ENCODE peak calls at places on chromosomes 12 and 14, in seven cellular contexts. P, B, T, F, V, L and U are unnamed samples.

GRCh38 chr14:60514378-60515243 is 5.7 kb downstream of the SIX6 start:
- DNase-seq in F (peak), T (no peak), B (peak), L (no peak), V (no peak), P (no peak), U (no peak)

GRCh38 chr14:42469637-42470426 is 863.2 kb downstream of the LRFN5 start:
- DNase-seq in L (no peak), T (no peak), P (no peak), V (no peak), B (no peak), F (no peak), U (no peak)

GRCh38 chr12:81558031-81558430 is 201.1 kb downstream of the PPFIA2 start:
- DNase-seq in L (no peak), F (no peak), P (no peak), V (no peak), B (no peak), T (peak), U (no peak)

GRCh38 chr14:52355016-52355430 is 40.9 kb downstream of the PTGER2 start:
- DNase-seq in F (no peak), B (no peak), L (no peak), T (peak), P (no peak), V (no peak), U (no peak)

GRCh38 chr12:65121049-65121955 is at the start of gene WIF1:
- DNase-seq in T (no peak), L (no peak), P (no peak), F (peak), B (peak), V (peak), U (no peak)

GRCh38 chr14:90444077-90444696 is 47.4 kb downstream of the CALM1 start:
- DNase-seq in P (peak), F (peak), V (no peak), L (no peak), T (no peak), B (no peak), U (no peak)

GRCh38 chr14:104149617-104150141 is 11.3 kb downstream of the KIF26A start:
- DNase-seq in V (no peak), B (peak), L (no peak), P (no peak), F (no peak), T (peak), U (peak)

GRCh38 chr12:41943671-41944070 is 201.0 kb downstream of the GXYLT1 start:
- DNase-seq in V (no peak), P (no peak), T (no peak), L (no peak), F (no peak), B (no peak), U (no peak)

GRCh38 chr12:34347367-34347766 is 325.1 kb downstream of the ALG10 start:
- DNase-seq in V (no peak), F (peak), B (no peak), L (no peak), T (peak), P (peak), U (peak)

GRCh38 chr12:117433878-117434277 is 72.5 kb upstream of the NOS1 start:
- DNase-seq in F (no peak), L (no peak), P (no peak), V (no peak), B (no peak), T (no peak), U (no peak)

GRCh38 chr14:103543140-103543539 is 14.1 kb downstream of the TRMT61A start:
- DNase-seq in L (no peak), P (no peak), B (no peak), T (no peak), F (no peak), V (no peak), U (no peak)

GRCh38 chr14:96893966-96894622 is 96.9 kb downstream of the VRK1 start:
- DNase-seq in P (no peak), V (no peak), B (no peak), F (no peak), L (no peak), T (no peak), U (no peak)

GRCh38 chr14:74630881-74631690 is 19.0 kb upstream of the LTBP2 start:
- DNase-seq in L (no peak), B (no peak), P (no peak), V (no peak), T (no peak), F (no peak), U (no peak)

GRCh38 chr12:42130670-42131402 is 13.8 kb downstream of the GXYLT1 start:
- DNase-seq in T (peak), L (no peak), B (no peak), P (no peak), V (no peak), F (no peak), U (no peak)

GRCh38 chr14:26334288-26334687 is 263.5 kb downstream of the NOVA1 start:
- DNase-seq in P (no peak), T (no peak), B (no peak), V (no peak), F (no peak), L (no peak), U (no peak)

GRCh38 chr14:39015360-39015961 is 87.6 kb downstream of the SEC23A start:
- DNase-seq in L (no peak), F (peak), V (peak), P (peak), T (peak), B (no peak), U (no peak)

GRCh38 chr12:1918081-1918874 is at the start of gene CACNA2D4:
- DNase-seq in B (peak), V (no peak), T (no peak), L (no peak), P (no peak), F (peak), U (peak)

GRCh38 chr12:45644521-45644920 is 85.0 kb upstream of the ARID2 start:
- DNase-seq in F (no peak), B (no peak), P (no peak), T (peak), V (peak), L (no peak), U (no peak)

GRCh38 chr12:12817611-12818010 is 4.5 kb downstream of the DDX47 start:
- DNase-seq in B (no peak), T (no peak), F (no peak), P (no peak), V (no peak), L (no peak), U (no peak)

GRCh38 chr12:69105101-69105613 is 134.2 kb upstream of the CPSF6 start:
- DNase-seq in V (no peak), P (no peak), F (no peak), B (no peak), L (no peak), T (no peak), U (peak)

GRCh38 chr12:11763760-11764520 is 114.5 kb downstream of the ETV6 start:
- DNase-seq in B (no peak), T (peak), V (no peak), L (no peak), P (no peak), F (peak), U (no peak)

GRCh38 chr14:21023817-21024667 is 819 bp downstream of the NDRG2 start:
- DNase-seq in B (no peak), F (no peak), V (peak), P (no peak), L (no peak), T (no peak), U (no peak)

GRCh38 chr12:112148031-112148513 is 22.7 kb downstream of the TRAFD1 start:
- DNase-seq in T (peak), P (no peak), F (no peak), V (no peak), B (no peak), L (no peak), U (no peak)

GRCh38 chr14:32698831-32699230 is 239.8 kb upstream of the NPAS3 start:
- DNase-seq in V (no peak), P (no peak), F (no peak), L (no peak), T (peak), B (no peak), U (no peak)

GRCh38 chr14:69928111-69928523 is 48.9 kb downstream of the SMOC1 start:
- DNase-seq in F (no peak), P (no peak), T (peak), V (no peak), L (no peak), B (no peak), U (no peak)

GRCh38 chr14:101876539-101876938 is 87.8 kb upstream of the DYNC1H1 start:
- DNase-seq in L (peak), F (no peak), V (peak), T (no peak), B (no peak), P (no peak), U (no peak)

GRCh38 chr12:3009780-3010179 is 50.6 kb downstream of the TEAD4 start:
- DNase-seq in B (no peak), F (no peak), V (no peak), T (no peak), P (no peak), L (no peak), U (no peak)

GRCh38 chr14:68947802-68948201 is 31.3 kb downstream of the ACTN1 start:
- DNase-seq in P (no peak), V (no peak), F (peak), B (no peak), L (no peak), T (no peak), U (no peak)